ENCODE peak calls at places on chromosomes 4 and X, in eight cellular contexts. One of them, this sample, is unnamed.

GRCh38 chr4:98828801-98829200 is 100.1 kb downstream of the EIF4E start:
- DNase-seq in BJ: no peak
- DNase-seq in hepatocyte: no peak
- DNase-seq in Caco-2: peak
- DNase-seq in OCI-LY7: no peak
- DNase-seq in H1: peak
- DNase-seq in lower leg skin: no peak
- DNase-seq in fibroblast of mammary gland: peak
- DNase-seq in this sample: no peak

GRCh38 chr4:22744478-22745062 is 51.8 kb downstream of the GBA3 start:
- DNase-seq in BJ: no peak
- DNase-seq in hepatocyte: no peak
- DNase-seq in Caco-2: no peak
- DNase-seq in OCI-LY7: no peak
- DNase-seq in H1: no peak
- DNase-seq in lower leg skin: no peak
- DNase-seq in fibroblast of mammary gland: no peak
- DNase-seq in this sample: no peak

GRCh38 chrX:150092549-150092948 is 154.3 kb upstream of the EOLA2 start:
- DNase-seq in BJ: no peak
- DNase-seq in hepatocyte: no peak
- DNase-seq in Caco-2: no peak
- DNase-seq in OCI-LY7: no peak
- DNase-seq in H1: no peak
- DNase-seq in lower leg skin: no peak
- DNase-seq in fibroblast of mammary gland: no peak
- DNase-seq in this sample: no peak

GRCh38 chrX:68895339-68896250 is 66.8 kb downstream of the EFNB1 start:
- DNase-seq in BJ: no peak
- DNase-seq in hepatocyte: peak
- DNase-seq in Caco-2: no peak
- DNase-seq in OCI-LY7: no peak
- DNase-seq in H1: no peak
- DNase-seq in lower leg skin: no peak
- DNase-seq in fibroblast of mammary gland: peak
- DNase-seq in this sample: peak

GRCh38 chr4:80307774-80308465 is 27.6 kb upstream of the CFAP299 start:
- DNase-seq in BJ: no peak
- DNase-seq in hepatocyte: no peak
- DNase-seq in Caco-2: no peak
- DNase-seq in OCI-LY7: no peak
- DNase-seq in H1: no peak
- DNase-seq in lower leg skin: no peak
- DNase-seq in fibroblast of mammary gland: peak
- DNase-seq in this sample: no peak

GRCh38 chr4:77177196-77177595 is 20.2 kb downstream of the CCNG2 start:
- DNase-seq in BJ: no peak
- DNase-seq in hepatocyte: no peak
- DNase-seq in Caco-2: no peak
- DNase-seq in OCI-LY7: no peak
- DNase-seq in H1: no peak
- DNase-seq in lower leg skin: no peak
- DNase-seq in fibroblast of mammary gland: no peak
- DNase-seq in this sample: no peak

GRCh38 chr4:186844059-186844681 is 120.5 kb upstream of the FAT1 start:
- DNase-seq in BJ: no peak
- DNase-seq in hepatocyte: peak
- DNase-seq in Caco-2: no peak
- DNase-seq in OCI-LY7: no peak
- DNase-seq in H1: no peak
- DNase-seq in lower leg skin: no peak
- DNase-seq in fibroblast of mammary gland: peak
- DNase-seq in this sample: no peak

GRCh38 chr4:168848112-168848511 is 161.9 kb downstream of the CBR4 start:
- DNase-seq in BJ: no peak
- DNase-seq in hepatocyte: no peak
- DNase-seq in Caco-2: no peak
- DNase-seq in OCI-LY7: no peak
- DNase-seq in H1: no peak
- DNase-seq in lower leg skin: no peak
- DNase-seq in fibroblast of mammary gland: peak
- DNase-seq in this sample: peak

GRCh38 chr4:8922481-8922880 is 50.8 kb upstream of the HMX1 start:
- DNase-seq in BJ: no peak
- DNase-seq in hepatocyte: no peak
- DNase-seq in Caco-2: no peak
- DNase-seq in OCI-LY7: no peak
- DNase-seq in H1: no peak
- DNase-seq in lower leg skin: no peak
- DNase-seq in fibroblast of mammary gland: no peak
- DNase-seq in this sample: no peak

GRCh38 chr4:38819569-38819968 is 15.0 kb upstream of the TLR1 start:
- DNase-seq in BJ: no peak
- DNase-seq in hepatocyte: no peak
- DNase-seq in Caco-2: no peak
- DNase-seq in OCI-LY7: no peak
- DNase-seq in H1: no peak
- DNase-seq in lower leg skin: no peak
- DNase-seq in fibroblast of mammary gland: no peak
- DNase-seq in this sample: no peak

GRCh38 chr4:1251773-1252066 is 2.8 kb upstream of the CTBP1 start:
- DNase-seq in BJ: no peak
- DNase-seq in hepatocyte: no peak
- DNase-seq in Caco-2: no peak
- DNase-seq in OCI-LY7: no peak
- DNase-seq in H1: no peak
- DNase-seq in lower leg skin: no peak
- DNase-seq in fibroblast of mammary gland: no peak
- DNase-seq in this sample: no peak

GRCh38 chrX:136577562-136577961 is 45.5 kb downstream of the VGLL1 start:
- DNase-seq in BJ: no peak
- DNase-seq in hepatocyte: peak
- DNase-seq in Caco-2: peak
- DNase-seq in OCI-LY7: peak
- DNase-seq in H1: peak
- DNase-seq in lower leg skin: no peak
- DNase-seq in fibroblast of mammary gland: peak
- DNase-seq in this sample: peak

GRCh38 chrX:43500996-43501694 is 155.0 kb upstream of the MAOA start:
- DNase-seq in BJ: no peak
- DNase-seq in hepatocyte: no peak
- DNase-seq in Caco-2: no peak
- DNase-seq in OCI-LY7: no peak
- DNase-seq in H1: no peak
- DNase-seq in lower leg skin: no peak
- DNase-seq in fibroblast of mammary gland: no peak
- DNase-seq in this sample: no peak

GRCh38 chrX:147570483-147570882 is 341.2 kb upstream of the FMR1 start:
- DNase-seq in BJ: no peak
- DNase-seq in hepatocyte: peak
- DNase-seq in Caco-2: no peak
- DNase-seq in OCI-LY7: no peak
- DNase-seq in H1: no peak
- DNase-seq in lower leg skin: no peak
- DNase-seq in fibroblast of mammary gland: no peak
- DNase-seq in this sample: no peak

GRCh38 chrX:18490816-18491215 is 65.4 kb downstream of the CDKL5 start:
- DNase-seq in BJ: no peak
- DNase-seq in hepatocyte: no peak
- DNase-seq in Caco-2: no peak
- DNase-seq in OCI-LY7: no peak
- DNase-seq in H1: no peak
- DNase-seq in lower leg skin: no peak
- DNase-seq in fibroblast of mammary gland: peak
- DNase-seq in this sample: no peak

GRCh38 chr4:25913056-25913850 is 767 bp upstream of the SMIM20 start:
- DNase-seq in BJ: no peak
- DNase-seq in hepatocyte: no peak
- DNase-seq in Caco-2: no peak
- DNase-seq in OCI-LY7: peak
- DNase-seq in H1: no peak
- DNase-seq in lower leg skin: peak
- DNase-seq in fibroblast of mammary gland: peak
- DNase-seq in this sample: peak

GRCh38 chrX:153598541-153599191 is at the start of gene CCNQ:
- DNase-seq in BJ: no peak
- DNase-seq in hepatocyte: peak
- DNase-seq in Caco-2: no peak
- DNase-seq in OCI-LY7: peak
- DNase-seq in H1: peak
- DNase-seq in lower leg skin: no peak
- DNase-seq in fibroblast of mammary gland: peak
- DNase-seq in this sample: peak

GRCh38 chr4:152189451-152190179 is 346.3 kb downstream of the FBXW7 start:
- DNase-seq in BJ: no peak
- DNase-seq in hepatocyte: no peak
- DNase-seq in Caco-2: no peak
- DNase-seq in OCI-LY7: peak
- DNase-seq in H1: no peak
- DNase-seq in lower leg skin: no peak
- DNase-seq in fibroblast of mammary gland: no peak
- DNase-seq in this sample: no peak

GRCh38 chrX:37786666-37787337 is 6.9 kb downstream of the CYBB start:
- DNase-seq in BJ: no peak
- DNase-seq in hepatocyte: no peak
- DNase-seq in Caco-2: no peak
- DNase-seq in OCI-LY7: peak
- DNase-seq in H1: no peak
- DNase-seq in lower leg skin: no peak
- DNase-seq in fibroblast of mammary gland: no peak
- DNase-seq in this sample: no peak

GRCh38 chr4:2419814-2420213 is 1.1 kb downstream of the CFAP99 start:
- DNase-seq in BJ: no peak
- DNase-seq in hepatocyte: no peak
- DNase-seq in Caco-2: peak
- DNase-seq in OCI-LY7: no peak
- DNase-seq in H1: no peak
- DNase-seq in lower leg skin: no peak
- DNase-seq in fibroblast of mammary gland: no peak
- DNase-seq in this sample: peak
- H3K4me3 ChIP-seq in BJ: no peak
- H3K4me3 ChIP-seq in hepatocyte: no peak
- H3K4me3 ChIP-seq in Caco-2: no peak
- H3K4me3 ChIP-seq in OCI-LY7: no peak
- H3K4me3 ChIP-seq in H1: no peak
- H3K4me3 ChIP-seq in lower leg skin: no peak
- H3K4me3 ChIP-seq in fibroblast of mammary gland: no peak
- H3K4me3 ChIP-seq in this sample: no peak

GRCh38 chrX:115561605-115562491 is 874 bp downstream of the PLS3 start:
- DNase-seq in BJ: no peak
- DNase-seq in hepatocyte: peak
- DNase-seq in Caco-2: peak
- DNase-seq in OCI-LY7: no peak
- DNase-seq in H1: peak
- DNase-seq in lower leg skin: peak
- DNase-seq in fibroblast of mammary gland: peak
- DNase-seq in this sample: peak
- H3K4me3 ChIP-seq in BJ: peak
- H3K4me3 ChIP-seq in hepatocyte: peak
- H3K4me3 ChIP-seq in Caco-2: peak
- H3K4me3 ChIP-seq in OCI-LY7: no peak
- H3K4me3 ChIP-seq in H1: peak
- H3K4me3 ChIP-seq in lower leg skin: peak
- H3K4me3 ChIP-seq in fibroblast of mammary gland: peak
- H3K4me3 ChIP-seq in this sample: peak

GRCh38 chr4:181548873-181549541 is 694.2 kb upstream of the TENM3 start:
- DNase-seq in BJ: peak
- DNase-seq in hepatocyte: no peak
- DNase-seq in Caco-2: no peak
- DNase-seq in OCI-LY7: no peak
- DNase-seq in H1: no peak
- DNase-seq in lower leg skin: no peak
- DNase-seq in fibroblast of mammary gland: peak
- DNase-seq in this sample: peak

GRCh38 chr4:181550381-181550780 is 692.8 kb upstream of the TENM3 start:
- DNase-seq in BJ: no peak
- DNase-seq in hepatocyte: no peak
- DNase-seq in Caco-2: no peak
- DNase-seq in OCI-LY7: no peak
- DNase-seq in H1: no peak
- DNase-seq in lower leg skin: no peak
- DNase-seq in fibroblast of mammary gland: no peak
- DNase-seq in this sample: no peak

DNA sequence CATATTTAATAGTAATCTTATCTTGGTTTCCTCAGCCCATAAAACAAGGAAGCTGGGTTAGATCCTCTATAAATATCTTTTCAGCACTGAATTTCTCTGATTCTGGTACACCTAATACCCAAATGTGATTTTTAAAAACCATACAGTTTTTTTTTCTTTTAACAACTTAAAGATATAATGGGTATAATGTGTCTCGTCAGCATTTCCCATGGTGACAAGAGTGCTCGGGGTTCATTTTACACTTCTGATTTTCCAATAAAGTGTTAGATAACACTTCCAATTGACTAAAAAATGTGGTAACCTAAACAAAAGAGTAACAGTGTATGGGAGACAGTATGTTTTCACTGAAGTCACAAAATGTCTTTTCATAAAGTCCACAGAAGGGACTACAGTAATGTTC is 693.4 kb upstream of the TENM3 start:
- DNase-seq in BJ: no peak
- DNase-seq in hepatocyte: no peak
- DNase-seq in Caco-2: no peak
- DNase-seq in OCI-LY7: no peak
- DNase-seq in H1: no peak
- DNase-seq in lower leg skin: no peak
- DNase-seq in fibroblast of mammary gland: no peak
- DNase-seq in this sample: no peak
- H3K4me3 ChIP-seq in BJ: no peak
- H3K4me3 ChIP-seq in hepatocyte: no peak
- H3K4me3 ChIP-seq in Caco-2: no peak
- H3K4me3 ChIP-seq in OCI-LY7: no peak
- H3K4me3 ChIP-seq in H1: no peak
- H3K4me3 ChIP-seq in lower leg skin: no peak
- H3K4me3 ChIP-seq in fibroblast of mammary gland: no peak
- H3K4me3 ChIP-seq in this sample: no peak

GRCh38 chr4:40572692-40573287 is 56.9 kb downstream of the RBM47 start:
- DNase-seq in BJ: no peak
- DNase-seq in hepatocyte: no peak
- DNase-seq in Caco-2: no peak
- DNase-seq in OCI-LY7: peak
- DNase-seq in H1: no peak
- DNase-seq in lower leg skin: no peak
- DNase-seq in fibroblast of mammary gland: no peak
- DNase-seq in this sample: no peak

GRCh38 chr4:40575846-40576245 is 53.8 kb downstream of the RBM47 start:
- DNase-seq in BJ: no peak
- DNase-seq in hepatocyte: no peak
- DNase-seq in Caco-2: peak
- DNase-seq in OCI-LY7: no peak
- DNase-seq in H1: no peak
- DNase-seq in lower leg skin: no peak
- DNase-seq in fibroblast of mammary gland: no peak
- DNase-seq in this sample: no peak

GRCh38 chr4:40576651-40577480 is 52.8 kb downstream of the RBM47 start:
- DNase-seq in BJ: peak
- DNase-seq in hepatocyte: peak
- DNase-seq in Caco-2: peak
- DNase-seq in OCI-LY7: peak
- DNase-seq in H1: no peak
- DNase-seq in lower leg skin: peak
- DNase-seq in fibroblast of mammary gland: peak
- DNase-seq in this sample: peak

GRCh38 chr4:40571208-40571607 is 58.5 kb downstream of the RBM47 start:
- DNase-seq in BJ: no peak
- DNase-seq in hepatocyte: no peak
- DNase-seq in Caco-2: no peak
- DNase-seq in OCI-LY7: no peak
- DNase-seq in H1: no peak
- DNase-seq in lower leg skin: no peak
- DNase-seq in fibroblast of mammary gland: no peak
- DNase-seq in this sample: no peak

GRCh38 chr4:40573593-40574311 is 55.9 kb downstream of the RBM47 start:
- DNase-seq in BJ: no peak
- DNase-seq in hepatocyte: no peak
- DNase-seq in Caco-2: no peak
- DNase-seq in OCI-LY7: peak
- DNase-seq in H1: no peak
- DNase-seq in lower leg skin: no peak
- DNase-seq in fibroblast of mammary gland: no peak
- DNase-seq in this sample: no peak
- H3K4me3 ChIP-seq in BJ: no peak
- H3K4me3 ChIP-seq in hepatocyte: no peak
- H3K4me3 ChIP-seq in Caco-2: no peak
- H3K4me3 ChIP-seq in OCI-LY7: no peak
- H3K4me3 ChIP-seq in H1: no peak
- H3K4me3 ChIP-seq in lower leg skin: no peak
- H3K4me3 ChIP-seq in fibroblast of mammary gland: no peak
- H3K4me3 ChIP-seq in this sample: no peak

This sample was measured in adrenal gland.